ENCODE peak calls at places on chromosomes 16 and 17, in six cellular contexts. T is GM23338; O is astrocyte of the spinal cord; Q is NCI-H1436; K is AG09319; F is stimulated activated CD4-positive, alpha-beta T cell treated with anti-CD3 and anti-CD28 coated beads, TNF-alpha, amount 100 ng/mL, for 24 hours. L is an unnamed sample.

GRCh38 chr17:81285179-81285878 is 9.8 kb downstream of the SLC38A10 start:
- DNase-seq in O (peak), K (no peak), T (no peak), F (peak), Q (no peak), L (no peak)

GRCh38 chr17:19448341-19449268 is 37.6 kb downstream of the RNF112 start:
- DNase-seq in F (no peak), T (no peak), Q (no peak), O (peak), K (peak), L (no peak)

GRCh38 chr17:81576621-81577277 is 24.6 kb upstream of the FAAP100 start:
- DNase-seq in Q (no peak), K (no peak), F (no peak), O (peak), T (no peak), L (no peak)

GRCh38 chr16:3444032-3444388 is 530 bp downstream of the NAA60 start:
- DNase-seq in Q (peak), T (peak), F (no peak), K (peak), O (peak), L (no peak)

GRCh38 chr17:22492331-22492730 is 800.0 kb downstream of the KCNJ18 start:
- DNase-seq in Q (no peak), T (no peak), F (no peak), O (no peak), K (no peak), L (no peak)

GRCh38 chr16:85216522-85217375 is 104.5 kb upstream of the CIBAR2 start:
- DNase-seq in Q (no peak), T (no peak), K (no peak), O (no peak), F (no peak), L (no peak)

GRCh38 chr17:233473-233941 is 52.1 kb upstream of the DOC2B start:
- DNase-seq in T (no peak), Q (no peak), F (no peak), K (no peak), O (no peak), L (peak)

GRCh38 chr16:86071611-86072240 is 172.8 kb downstream of the IRF8 start:
- DNase-seq in O (no peak), Q (no peak), F (no peak), T (no peak), K (no peak), L (no peak)

GRCh38 chr17:38572665-38573365 is 32.9 kb downstream of the SRCIN1 start:
- DNase-seq in Q (peak), O (no peak), K (no peak), F (no peak), T (peak), L (no peak)

GRCh38 chr17:36972186-36972686 is 23.5 kb downstream of the AATF start:
- DNase-seq in O (no peak), T (no peak), Q (no peak), K (no peak), F (no peak), L (no peak)

GRCh38 chr17:75181608-75182318 is 996 bp downstream of the SUMO2 start:
- DNase-seq in K (no peak), T (peak), F (peak), Q (no peak), O (no peak), L (no peak)

GRCh38 chr17:5234645-5235576 is at the start of gene SCIMP:
- DNase-seq in F (no peak), T (no peak), Q (no peak), K (no peak), O (no peak), L (no peak)

GRCh38 chr17:13462161-13462560 is 139.6 kb downstream of the HS3ST3A1 start:
- DNase-seq in K (peak), O (peak), F (no peak), Q (no peak), T (no peak), L (no peak)

GRCh38 chr16:78441298-78441697 is 341.8 kb downstream of the WWOX start:
- DNase-seq in Q (no peak), K (no peak), T (no peak), O (no peak), F (no peak), L (no peak)

GRCh38 chr16:90044111-90044551 is 24.9 kb upstream of the DBNDD1 start:
- DNase-seq in T (no peak), K (no peak), O (peak), F (no peak), Q (no peak), L (peak)

GRCh38 chr16:66899310-66899944 is 19.1 kb downstream of the PDP2 start:
- DNase-seq in Q (no peak), F (no peak), T (no peak), O (no peak), K (peak), L (no peak)

GRCh38 chr16:17847234-17847795 is 376.6 kb upstream of the XYLT1 start:
- DNase-seq in T (no peak), F (no peak), O (no peak), K (no peak), Q (no peak), L (no peak)

GRCh38 chr16:60636117-60636516 is 1400.1 kb downstream of the CDH8 start:
- DNase-seq in K (no peak), T (peak), F (no peak), Q (no peak), O (no peak), L (no peak)

GRCh38 chr16:8905168-8905762 is 23.1 kb downstream of the LITAFD start:
- DNase-seq in Q (no peak), T (peak), F (no peak), O (peak), K (no peak), L (no peak)

GRCh38 chr17:42287305-42288077 is 807 bp upstream of the STAT5A start:
- DNase-seq in O (no peak), T (peak), K (no peak), Q (no peak), F (no peak), L (peak)

GRCh38 chr16:46853713-46854443 is 22.9 kb upstream of the C16orf87 start:
- DNase-seq in Q (peak), O (peak), F (no peak), T (peak), K (peak), L (no peak)

GRCh38 chr16:2429771-2430663 is 770 bp downstream of the CCNF start:
- DNase-seq in F (no peak), K (no peak), Q (no peak), T (peak), O (peak), L (no peak)

GRCh38 chr16:19522369-19523159 is 666 bp upstream of the GDE1 start:
- DNase-seq in Q (no peak), F (no peak), T (peak), K (no peak), O (no peak), L (no peak)

GRCh38 chr16:76653390-76654026 is 376.3 kb downstream of the CNTNAP4 start:
- DNase-seq in Q (no peak), F (no peak), O (peak), T (peak), K (no peak), L (no peak)

GRCh38 chr17:42843358-42843934 is 934 bp upstream of the AOC2 start:
- DNase-seq in Q (peak), T (peak), F (no peak), K (peak), O (peak), L (no peak)

GRCh38 chr16:19777061-19777460 is 59.0 kb downstream of the IQCK start:
- DNase-seq in O (no peak), F (no peak), K (no peak), T (no peak), Q (no peak), L (no peak)

GRCh38 chr16:49458656-49459445 is 85.2 kb downstream of the C16orf78 start:
- DNase-seq in K (no peak), F (no peak), Q (no peak), T (no peak), O (no peak), L (no peak)

GRCh38 chr17:35245196-35245486 is 2.3 kb downstream of the SLFN5 start:
- DNase-seq in K (peak), O (peak), Q (no peak), F (no peak), T (no peak), L (no peak)

GRCh38 chr16:89722392-89723278 is 1.3 kb downstream of the ZNF276 start:
- DNase-seq in F (peak), O (peak), Q (no peak), T (peak), K (no peak), L (peak)

L was measured in RWPE2.